ENCODE peak calls at places on chromosome 12, in nine cellular contexts. G, L, Y, H, F, O, T, U and B are unnamed samples.

GRCh38 chr12:47707905-47708543 is 2.2 kb upstream of the RPAP3 start:
- DNase-seq in G (no peak), L (no peak), Y (no peak), H (no peak), F (no peak), O (no peak), T (no peak), U (no peak), B (no peak)

GRCh38 chr12:89695100-89695499 is 13.5 kb downstream of the ATP2B1 start:
- DNase-seq in G (no peak), L (no peak), Y (peak), H (no peak), F (no peak), O (peak), T (no peak), U (no peak), B (no peak)

GRCh38 chr12:131067993-131068942 is 114.6 kb downstream of the ADGRD1 start:
- DNase-seq in G (no peak), L (no peak), Y (no peak), H (no peak), F (no peak), O (no peak), T (no peak), U (no peak), B (no peak)

GRCh38 chr12:115472852-115473251 is 788.9 kb upstream of the TBX3 start:
- DNase-seq in G (no peak), L (no peak), Y (no peak), H (no peak), F (no peak), O (no peak), T (no peak), U (no peak), B (peak)

GRCh38 chr12:128737292-128737966 is 86.3 kb downstream of the SLC15A4 start:
- DNase-seq in G (no peak), L (no peak), Y (no peak), H (no peak), F (no peak), O (no peak), T (no peak), U (no peak), B (no peak)

GRCh38 chr12:218728-219590 is 5.0 kb upstream of the SLC6A12 start:
- DNase-seq in G (no peak), L (no peak), Y (no peak), H (no peak), F (no peak), O (no peak), T (no peak), U (no peak), B (no peak)

GRCh38 chr12:65602579-65603295 is 221.5 kb upstream of the HMGA2 start:
- DNase-seq in G (peak), L (peak), Y (peak), H (peak), F (peak), O (peak), T (no peak), U (no peak), B (peak)

GRCh38 chr12:103840399-103840880 is 594 bp downstream of the NT5DC3 start:
- DNase-seq in G (peak), L (no peak), Y (peak), H (no peak), F (no peak), O (peak), T (no peak), U (no peak), B (peak)

GRCh38 chr12:89135976-89136634 is 216.2 kb downstream of the DUSP6 start:
- DNase-seq in G (no peak), L (peak), Y (peak), H (peak), F (no peak), O (peak), T (no peak), U (no peak), B (no peak)

GRCh38 chr12:103697912-103698751 is 111.1 kb downstream of the STAB2 start:
- DNase-seq in G (no peak), L (no peak), Y (no peak), H (no peak), F (no peak), O (no peak), T (no peak), U (no peak), B (no peak)

GRCh38 chr12:119700078-119700477 is 32.1 kb downstream of the PRKAB1 start:
- DNase-seq in G (no peak), L (no peak), Y (no peak), H (no peak), F (no peak), O (no peak), T (no peak), U (no peak), B (no peak)

GRCh38 chr12:52139147-52139546 is 52.7 kb downstream of the KRT80 start:
- DNase-seq in G (no peak), L (no peak), Y (no peak), H (no peak), F (no peak), O (no peak), T (no peak), U (no peak), B (no peak)

GRCh38 chr12:113582521-113583218 is 111.0 kb upstream of the LHX5 start:
- DNase-seq in G (no peak), L (no peak), Y (no peak), H (no peak), F (no peak), O (no peak), T (no peak), U (no peak), B (no peak)

GRCh38 chr12:69655616-69656336 is 43.3 kb downstream of the BEST3 start:
- DNase-seq in G (no peak), L (no peak), Y (peak), H (peak), F (no peak), O (peak), T (no peak), U (no peak), B (no peak)

GRCh38 chr12:1917172-1918070 is 1.0 kb downstream of the CACNA2D4 start:
- DNase-seq in G (no peak), L (no peak), Y (no peak), H (no peak), F (peak), O (no peak), T (peak), U (no peak), B (peak)

GRCh38 chr12:105409881-105410471 is 79.5 kb downstream of the C12orf75 start:
- DNase-seq in G (no peak), L (peak), Y (peak), H (no peak), F (no peak), O (peak), T (no peak), U (no peak), B (no peak)

GRCh38 chr12:1533602-1534304 is 60.6 kb downstream of the FBXL14 start:
- DNase-seq in G (peak), L (peak), Y (peak), H (no peak), F (peak), O (peak), T (peak), U (no peak), B (no peak)

GRCh38 chr12:122838841-122839240 is 3.6 kb downstream of the HIP1R start:
- DNase-seq in G (no peak), L (no peak), Y (no peak), H (no peak), F (no peak), O (no peak), T (no peak), U (no peak), B (no peak)

GRCh38 chr12:16796168-16796567 is 190.2 kb upstream of the LMO3 start:
- DNase-seq in G (no peak), L (no peak), Y (no peak), H (no peak), F (no peak), O (no peak), T (no peak), U (no peak), B (no peak)

GRCh38 chr12:119894916-119895315 is 17.8 kb upstream of the CIT start:
- DNase-seq in G (no peak), L (no peak), Y (no peak), H (no peak), F (no peak), O (no peak), T (no peak), U (no peak), B (no peak)

GRCh38 chr12:34406228-34406995 is 384.1 kb downstream of the ALG10 start:
- DNase-seq in G (no peak), L (no peak), Y (no peak), H (no peak), F (no peak), O (no peak), T (peak), U (no peak), B (peak)

GRCh38 chr12:91111366-91112321 is at the start of gene LUM:
- DNase-seq in G (no peak), L (no peak), Y (peak), H (no peak), F (no peak), O (peak), T (no peak), U (no peak), B (no peak)

GRCh38 chr12:24839268-24839791 is 109.6 kb downstream of the BCAT1 start:
- DNase-seq in G (peak), L (no peak), Y (peak), H (no peak), F (no peak), O (peak), T (no peak), U (no peak), B (no peak)

GRCh38 chr12:63940295-63940997 is 95.9 kb downstream of the SRGAP1 start:
- DNase-seq in G (no peak), L (no peak), Y (no peak), H (no peak), F (no peak), O (no peak), T (no peak), U (no peak), B (no peak)

GRCh38 chr12:127284870-127285431 is 982.0 kb upstream of the TMEM132C start:
- DNase-seq in G (no peak), L (no peak), Y (peak), H (no peak), F (no peak), O (peak), T (no peak), U (no peak), B (no peak)